ENCODE peak calls at places on chromosomes 11 and 22, in seven cellular contexts. D, H, M, R, W, J and L are unnamed samples.

GRCh38 chr11:77668760-77669159 is 31.2 kb upstream of the CLNS1A start:
- DNase-seq in M (peak), W (no peak), D (no peak), H (peak), J (no peak), R (no peak), L (no peak)

GRCh38 chr11:45213316-45213665 is 66.9 kb downstream of the PRDM11 start:
- DNase-seq in R (no peak), J (no peak), W (no peak), D (no peak), H (no peak), M (no peak), L (no peak)

GRCh38 chr11:17483505-17483904 is 6.9 kb upstream of the ABCC8 start:
- DNase-seq in J (no peak), R (no peak), W (no peak), M (no peak), D (no peak), H (no peak), L (no peak)

GRCh38 chr22:26529345-26529744 is 17.1 kb upstream of the TFIP11 start:
- DNase-seq in H (no peak), R (peak), D (no peak), W (no peak), M (no peak), J (no peak), L (no peak)

GRCh38 chr11:121696177-121696863 is 243.6 kb upstream of the SORL1-AS1 start:
- DNase-seq in H (peak), M (no peak), J (no peak), D (no peak), W (no peak), R (no peak), L (no peak)

GRCh38 chr11:110473666-110474065 is 43.9 kb downstream of the FDX1 start:
- DNase-seq in H (no peak), M (peak), W (no peak), J (no peak), R (no peak), D (no peak), L (no peak)

GRCh38 chr11:35478411-35479139 is 46.8 kb downstream of the PAMR1 start:
- DNase-seq in H (no peak), J (no peak), M (no peak), R (peak), W (no peak), D (no peak), L (no peak)

GRCh38 chr11:110830344-110831141 is 118.3 kb upstream of the ARHGAP20 start:
- DNase-seq in J (no peak), R (no peak), H (peak), M (peak), D (no peak), W (no peak), L (no peak)

GRCh38 chr11:79381036-79381435 is 59.8 kb downstream of the TENM4 start:
- DNase-seq in M (no peak), D (no peak), R (no peak), W (no peak), J (no peak), H (no peak), L (no peak)

GRCh38 chr22:46528121-46528610 is 9.3 kb downstream of the CELSR1 start:
- DNase-seq in W (no peak), D (no peak), R (no peak), H (peak), J (no peak), M (peak), L (no peak)

GRCh38 chr22:17250380-17251129 is 31.3 kb upstream of the ADA2 start:
- DNase-seq in H (no peak), R (no peak), M (no peak), W (no peak), J (no peak), D (no peak), L (no peak)

GRCh38 chr11:62067741-62068140 is 56.1 kb upstream of the INCENP start:
- DNase-seq in W (no peak), H (no peak), J (no peak), R (no peak), M (no peak), D (no peak), L (no peak)

GRCh38 chr11:16924826-16925494 is 89.3 kb downstream of the PLEKHA7 start:
- DNase-seq in W (no peak), H (peak), M (no peak), R (peak), J (peak), D (no peak), L (peak)

GRCh38 chr11:66247801-66248200 is 20.6 kb upstream of the RAB1B start:
- DNase-seq in D (no peak), W (no peak), H (no peak), J (no peak), R (no peak), M (no peak), L (no peak)

GRCh38 chr22:29030618-29031235 is 30.9 kb downstream of the C22orf31 start:
- DNase-seq in D (no peak), H (peak), J (peak), R (peak), W (no peak), M (peak), L (peak)

GRCh38 chr22:39468487-39469325 is 11.9 kb downstream of the MGAT3 start:
- DNase-seq in W (no peak), H (no peak), R (no peak), D (no peak), J (no peak), M (no peak), L (no peak)

GRCh38 chr22:39493759-39494158 is 8.3 kb upstream of the MIEF1 start:
- DNase-seq in R (no peak), H (peak), W (no peak), D (no peak), J (peak), M (peak), L (no peak)

GRCh38 chr11:65366340-65366773 is 11.8 kb downstream of the TIGD3 start:
- DNase-seq in M (peak), D (no peak), R (peak), W (no peak), J (no peak), H (peak), L (no peak)

GRCh38 chr11:134575504-134576230 is 163.6 kb upstream of the B3GAT1 start:
- DNase-seq in H (no peak), M (no peak), W (no peak), D (no peak), J (no peak), R (no peak), L (no peak)

GRCh38 chr11:68335693-68336092 is 23.3 kb downstream of the LRP5 start:
- DNase-seq in R (no peak), W (no peak), M (no peak), D (no peak), H (no peak), J (no peak), L (no peak)

GRCh38 chr11:34379081-34379480 is 21.3 kb upstream of the ABTB2 start:
- DNase-seq in H (peak), M (peak), R (no peak), W (no peak), D (no peak), J (no peak), L (no peak)

GRCh38 chr22:17436382-17436951 is 67.2 kb downstream of the CECR2 start:
- DNase-seq in J (no peak), W (no peak), H (peak), D (no peak), M (no peak), R (no peak), L (no peak)

GRCh38 chr11:68956142-68956541 is 24.6 kb downstream of the MRGPRD start:
- DNase-seq in H (no peak), M (no peak), W (peak), D (no peak), R (no peak), J (no peak), L (peak)

GRCh38 chr11:3808846-3809623 is 675 bp downstream of the PGAP2 start:
- DNase-seq in J (no peak), D (no peak), H (peak), R (no peak), W (peak), M (peak), L (no peak)

GRCh38 chr11:117900144-117900651 is 23.7 kb upstream of the FXYD6 start:
- DNase-seq in D (peak), M (no peak), J (no peak), R (no peak), W (no peak), H (no peak), L (no peak)

GRCh38 chr22:24592846-24593809 is at the start of gene LRRC75B:
- DNase-seq in R (peak), M (peak), W (no peak), D (peak), J (peak), H (peak), L (peak)

GRCh38 chr11:35274909-35275807 is 136.2 kb downstream of the CD44 start:
- DNase-seq in D (no peak), H (peak), W (no peak), R (peak), M (no peak), J (peak), L (no peak)

GRCh38 chr11:65719887-65720236 is 736 bp downstream of the RNASEH2C start:
- DNase-seq in H (peak), M (peak), W (no peak), D (no peak), R (no peak), J (peak), L (no peak)

GRCh38 chr22:46038516-46039430 is 61.8 kb upstream of the WNT7B start:
- DNase-seq in R (peak), W (no peak), J (peak), H (no peak), M (no peak), D (no peak), L (no peak)

DNA sequence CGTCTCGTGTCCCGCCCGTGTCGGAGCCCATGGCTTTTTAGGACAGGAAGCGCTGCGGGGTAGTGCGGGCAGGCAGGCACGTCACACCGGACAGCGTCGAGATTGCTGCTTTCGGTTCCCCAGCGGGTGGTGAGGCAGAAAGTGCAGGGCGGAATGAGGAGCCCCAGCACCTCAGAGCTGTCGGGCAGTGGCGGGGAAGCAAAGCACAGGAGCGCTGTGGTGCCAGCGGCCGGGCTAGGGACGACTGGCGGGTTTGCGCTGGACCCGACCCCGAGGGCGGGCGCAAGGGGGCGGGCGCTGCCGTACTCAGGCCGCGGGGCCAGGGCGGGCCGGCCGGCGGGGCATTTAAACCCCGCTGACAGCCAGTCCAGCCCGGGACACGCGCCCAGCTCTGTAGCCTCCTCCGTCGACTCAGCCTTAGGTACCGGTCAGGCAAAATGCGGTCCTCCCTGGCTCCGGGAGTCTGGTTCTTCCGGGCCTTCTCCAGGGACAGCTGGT is at the start of gene SLC37A2:
- DNase-seq in D (peak), R (peak), H (peak), J (peak), W (peak), M (peak), L (peak)
- TF ChIP-seq CTCF in D (no peak), R (peak), H (peak), J (peak), W (no peak), M (peak), L (peak)

GRCh38 chr22:33332538-33332937 is 274.4 kb upstream of the SYN3 start:
- DNase-seq in R (no peak), M (no peak), J (no peak), H (no peak), D (no peak), W (no peak), L (no peak)
- TF ChIP-seq CTCF in R (no peak), M (no peak), J (no peak), H (no peak), D (no peak), W (no peak), L (no peak)

GRCh38 chr22:49306632-49306975 is 521.1 kb downstream of the BRD1 start:
- DNase-seq in J (no peak), H (no peak), R (peak), W (peak), D (no peak), M (no peak), L (no peak)
- TF ChIP-seq CTCF in J (no peak), H (no peak), R (no peak), W (no peak), D (no peak), M (no peak), L (no peak)

DNA sequence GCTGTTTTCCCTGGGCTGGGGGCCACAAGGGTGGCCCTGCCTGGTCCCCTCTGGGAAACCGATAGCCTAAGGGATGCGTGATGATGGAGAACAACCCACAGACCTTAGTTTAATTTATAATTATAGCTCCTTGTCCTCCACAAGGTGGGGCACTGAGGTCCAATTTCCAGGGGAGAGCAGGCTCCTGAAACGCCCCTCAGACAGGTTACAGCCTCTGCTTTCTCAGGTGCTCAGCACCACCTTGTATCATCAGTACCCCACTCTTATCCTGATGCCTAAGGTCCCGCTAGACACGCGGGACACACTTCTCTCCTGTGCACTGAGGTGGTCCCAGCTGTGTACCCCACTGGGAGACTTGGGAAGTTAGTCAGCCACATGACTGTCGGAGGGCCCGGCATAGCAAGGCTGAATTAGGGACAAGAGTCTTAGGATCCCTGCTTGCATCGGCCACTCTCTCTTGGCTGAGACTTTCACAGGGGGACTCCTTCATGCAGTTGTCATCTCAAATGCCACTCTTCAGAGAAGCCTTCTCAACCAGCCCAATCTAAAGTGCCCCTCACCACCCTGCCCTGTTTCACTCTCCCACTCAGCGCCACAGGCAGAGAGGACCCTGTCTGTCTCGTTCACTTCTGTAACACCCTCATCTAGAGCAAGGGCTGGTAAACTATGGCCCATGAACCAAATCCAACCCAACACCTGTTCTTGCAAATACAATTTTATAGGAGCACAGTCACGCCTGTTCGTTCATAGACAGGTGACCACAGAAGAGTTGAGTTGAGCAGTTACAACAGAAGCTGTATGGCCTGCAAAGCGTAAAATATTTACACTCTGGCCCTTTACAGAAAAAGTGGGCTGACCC is 20.4 kb downstream of the SERPIND1 start:
- DNase-seq in R (no peak), H (no peak), M (no peak), W (no peak), D (no peak), J (no peak), L (no peak)
- TF ChIP-seq CTCF in R (no peak), H (no peak), M (no peak), W (no peak), D (no peak), J (no peak), L (no peak)

GRCh38 chr22:37169947-37170688 is 17.9 kb downstream of the C1QTNF6 start:
- DNase-seq in M (no peak), W (no peak), D (peak), R (peak), J (peak), H (no peak), L (no peak)
- TF ChIP-seq CTCF in M (no peak), W (no peak), D (no peak), R (no peak), J (no peak), H (no peak), L (no peak)

DNA sequence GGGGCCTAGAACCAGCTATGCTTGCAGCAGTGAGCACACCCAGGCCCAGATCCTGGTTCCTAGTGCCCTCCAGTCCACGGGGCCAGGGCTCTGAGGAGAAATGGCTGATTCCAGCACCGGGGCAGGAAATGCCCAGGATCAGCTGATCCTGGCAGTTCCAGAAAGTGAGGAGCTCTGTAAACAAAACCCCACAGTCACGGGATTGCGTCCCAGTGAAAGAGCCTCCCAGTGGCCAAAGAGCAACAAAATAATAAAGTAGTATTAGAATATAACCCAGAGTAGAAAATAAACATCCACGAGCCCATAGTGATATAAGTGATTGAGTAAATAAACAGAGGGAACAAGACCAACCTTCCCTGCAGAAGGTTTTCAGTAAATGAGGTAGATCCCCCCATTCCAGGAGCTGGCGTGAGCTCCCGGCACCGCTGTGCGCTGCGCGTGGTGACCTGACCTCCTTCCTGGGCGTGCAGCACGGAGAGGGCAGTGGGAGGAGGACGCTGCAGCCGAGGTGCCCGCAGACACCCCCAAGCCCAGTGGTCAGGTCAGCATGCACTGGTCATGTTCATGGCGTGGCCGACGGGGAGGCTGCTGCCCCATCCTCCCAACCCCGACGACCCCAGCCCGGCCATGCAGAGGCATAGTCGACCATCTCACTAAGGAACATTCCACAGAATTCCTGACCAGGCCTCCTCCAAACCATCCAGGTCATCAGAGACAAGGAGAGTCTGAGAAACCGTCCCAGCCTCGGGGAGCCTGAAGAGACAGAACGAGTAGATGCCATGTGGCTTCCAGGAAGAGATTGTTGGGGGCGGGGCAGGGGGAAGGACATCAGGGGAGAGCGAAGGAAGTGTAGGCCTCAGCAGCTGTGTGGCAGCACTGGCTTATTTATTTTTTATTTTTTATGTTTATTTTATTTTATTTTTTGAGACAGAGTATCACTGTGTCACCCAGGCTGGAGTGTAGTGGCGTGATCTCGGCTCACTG is 19.9 kb downstream of the PTDSS2 start:
- DNase-seq in D (no peak), J (peak), R (peak), M (peak), W (no peak), H (peak), L (no peak)
- TF ChIP-seq CTCF in D (no peak), J (peak), R (peak), M (peak), W (no peak), H (peak), L (no peak)

DNA sequence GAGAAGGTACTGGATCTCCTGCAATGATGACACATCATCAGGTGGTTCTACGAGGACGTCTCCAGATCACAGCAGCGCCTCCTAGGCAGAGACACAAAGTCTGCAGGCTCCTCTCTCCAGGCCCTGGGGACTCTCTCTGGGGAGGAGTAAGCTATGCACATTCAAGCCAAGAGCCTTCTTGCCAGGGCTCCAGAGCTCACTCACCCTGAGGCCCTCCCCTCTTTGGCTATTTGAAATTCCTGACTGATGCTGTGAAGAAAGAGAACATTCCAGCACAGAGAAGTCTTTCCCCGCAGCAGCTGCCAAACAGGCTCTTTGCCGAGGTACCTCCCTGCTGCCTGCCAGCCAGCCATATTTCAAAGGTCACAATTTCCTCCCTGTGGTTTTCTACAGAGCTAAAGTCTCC is 204.9 kb downstream of the CSNK2A3 start:
- DNase-seq in W (peak), H (peak), R (peak), M (peak), D (no peak), J (peak), L (no peak)
- TF ChIP-seq CTCF in W (no peak), H (peak), R (peak), M (peak), D (no peak), J (peak), L (no peak)

GRCh38 chr22:34303656-34304055 is 383.4 kb upstream of the LARGE1 start:
- DNase-seq in R (no peak), J (no peak), W (no peak), H (no peak), D (no peak), M (no peak), L (no peak)

GRCh38 chr22:34297536-34298120 is 377.4 kb upstream of the LARGE1 start:
- DNase-seq in D (no peak), W (no peak), R (no peak), J (no peak), M (no peak), H (no peak), L (no peak)

GRCh38 chr22:34296456-34296855 is 376.2 kb upstream of the LARGE1 start:
- DNase-seq in D (no peak), W (no peak), R (no peak), H (no peak), J (no peak), M (no peak), L (no peak)

GRCh38 chr22:34306361-34306760 is 386.1 kb upstream of the LARGE1 start:
- DNase-seq in J (no peak), W (no peak), H (no peak), M (no peak), D (no peak), R (no peak), L (no peak)

DNA sequence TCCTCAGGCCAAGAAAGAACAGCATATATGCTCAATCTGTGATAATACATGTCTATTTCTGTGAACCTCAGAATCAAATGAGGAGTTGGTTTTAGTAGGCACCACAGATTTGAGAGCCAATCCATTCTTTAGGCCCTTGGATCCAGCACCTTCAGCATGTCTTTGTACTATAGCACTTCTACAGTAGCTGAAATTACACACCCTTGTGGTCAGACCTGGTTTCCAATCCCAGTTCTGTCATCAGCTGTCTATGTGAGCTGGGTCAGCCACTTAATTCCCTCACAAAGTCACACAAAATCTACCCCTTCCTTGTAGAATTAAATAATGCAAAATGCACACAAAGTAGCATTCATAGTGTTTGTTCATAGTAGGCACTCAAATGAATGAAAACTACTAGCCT is 381.3 kb upstream of the LARGE1 start:
- DNase-seq in J (no peak), W (no peak), R (no peak), D (no peak), H (no peak), M (no peak), L (no peak)
- TF ChIP-seq CTCF in J (no peak), W (no peak), R (no peak), D (no peak), H (no peak), M (no peak), L (no peak)